ENCODE peak calls at places on chromosomes 7 and 10, in four cellular contexts. M is AG04449, I is colonic mucosa, Z is endothelial cell. E is an unnamed sample.

GRCh38 chr7:101547916-101548599 is 81.0 kb downstream of the MYL10 start:
- DNase-seq in M (no peak), I (no peak), Z (no peak), E (no peak)

GRCh38 chr7:148485618-148486017 is 104.9 kb upstream of the C7orf33 start:
- DNase-seq in M (no peak), I (peak; percentile 33), Z (no peak), E (no peak)

GRCh38 chr7:14850039-14850438 is 52.5 kb downstream of the DGKB start:
- DNase-seq in M (no peak), I (no peak), Z (no peak), E (no peak)

GRCh38 chr7:20365486-20365885 is 34.8 kb downstream of the ITGB8 start:
- DNase-seq in M (no peak), I (no peak), Z (no peak), E (no peak)

GRCh38 chr7:17554341-17555015 is 256.0 kb downstream of the AHR start:
- DNase-seq in M (no peak), I (no peak), Z (no peak), E (no peak)

GRCh38 chr7:46145412-46145811 is 224.3 kb upstream of the IGFBP3 start:
- DNase-seq in M (peak; percentile 100), I (no peak), Z (no peak), E (no peak)

GRCh38 chr10:83212632-83213349 is 926.5 kb upstream of the GHITM start:
- DNase-seq in M (no peak), I (no peak), Z (no peak), E (no peak)

GRCh38 chr7:21028186-21028989 is 241.7 kb upstream of the SP8 start:
- DNase-seq in M (no peak), I (peak; percentile 26), Z (no peak), E (no peak)

GRCh38 chr10:92490387-92490786 is 83.5 kb downstream of the IDE start:
- DNase-seq in M (no peak), I (no peak), Z (no peak), E (no peak)

GRCh38 chr10:1737222-1738061 is at the start of gene ADARB2:
- DNase-seq in M (no peak), I (no peak), Z (peak; percentile 68), E (no peak)

GRCh38 chr7:115271332-115272235 is 349.7 kb downstream of the MDFIC start:
- DNase-seq in M (peak; percentile 12), I (no peak), Z (no peak), E (no peak)

GRCh38 chr10:3782099-3782455 is 2.9 kb downstream of the KLF6 start:
- DNase-seq in M (no peak), I (peak; percentile 35), Z (no peak), E (no peak)

GRCh38 chr10:125004571-125005311 is 62.8 kb downstream of the ZRANB1 start:
- DNase-seq in M (no peak), I (no peak), Z (no peak), E (no peak)

GRCh38 chr7:100682228-100682741 is 8.7 kb downstream of the GNB2 start:
- DNase-seq in M (no peak), I (no peak), Z (no peak), E (no peak)

GRCh38 chr10:24962998-24963397 is 10.6 kb upstream of the PRTFDC1 start:
- DNase-seq in M (no peak), I (peak; percentile 53), Z (no peak), E (no peak)

GRCh38 chr10:92420554-92421275 is 129.7 kb downstream of the MARCHF5 start:
- DNase-seq in M (no peak), I (no peak), Z (no peak), E (no peak)

GRCh38 chr10:121337356-121337936 is 260.8 kb downstream of the FGFR2 start:
- DNase-seq in M (no peak), I (no peak), Z (no peak), E (no peak)

GRCh38 chr7:108235451-108236061 is 105.4 kb upstream of the LAMB4 start:
- DNase-seq in M (no peak), I (no peak), Z (no peak), E (no peak)

GRCh38 chr7:54846272-54846671 is 87.3 kb upstream of the SEC61G start:
- DNase-seq in M (no peak), I (no peak), Z (no peak), E (no peak)

GRCh38 chr7:2309889-2310331 is 4.3 kb downstream of the SNX8 start:
- DNase-seq in M (peak; percentile 42), I (no peak), Z (no peak), E (no peak)

GRCh38 chr7:105913947-105914346 is 37.5 kb upstream of the ATXN7L1 start:
- DNase-seq in M (no peak), I (no peak), Z (no peak), E (no peak)

GRCh38 chr7:452230-452751 is 67.4 kb downstream of the PDGFA start:
- DNase-seq in M (no peak), I (no peak), Z (no peak), E (no peak)

GRCh38 chr10:103193107-103193819 is at the start of gene NT5C2:
- DNase-seq in M (no peak), I (peak; percentile 82), Z (peak; percentile 83), E (peak; percentile 84)

GRCh38 chr7:107045195-107045960 is 873 bp downstream of the PRKAR2B start:
- DNase-seq in M (no peak), I (no peak), Z (peak; percentile 9), E (no peak)

GRCh38 chr7:148738737-148739535 is 40.2 kb downstream of the CUL1 start:
- DNase-seq in M (no peak), I (no peak), Z (no peak), E (no peak)

GRCh38 chr7:1537631-1538412 is 7.3 kb downstream of the MAFK start:
- DNase-seq in M (peak; percentile 76), I (peak; percentile 74), Z (peak; percentile 49), E (peak; percentile 100)

GRCh38 chr7:3673524-3673923 is 372.5 kb downstream of the SDK1 start:
- DNase-seq in M (no peak), I (peak; percentile 55), Z (peak; percentile 75), E (no peak)
- TF ChIP-seq CTCF in M (peak; percentile 24), I (peak; percentile 20), Z (peak; percentile 73), E (no peak)

GRCh38 chr7:124796771-124797170 is 31.2 kb upstream of the GPR37 start:
- DNase-seq in M (no peak), I (no peak), Z (no peak), E (no peak)
- TF ChIP-seq CTCF in M (no peak), I (no peak), Z (no peak), E (no peak)

DNA sequence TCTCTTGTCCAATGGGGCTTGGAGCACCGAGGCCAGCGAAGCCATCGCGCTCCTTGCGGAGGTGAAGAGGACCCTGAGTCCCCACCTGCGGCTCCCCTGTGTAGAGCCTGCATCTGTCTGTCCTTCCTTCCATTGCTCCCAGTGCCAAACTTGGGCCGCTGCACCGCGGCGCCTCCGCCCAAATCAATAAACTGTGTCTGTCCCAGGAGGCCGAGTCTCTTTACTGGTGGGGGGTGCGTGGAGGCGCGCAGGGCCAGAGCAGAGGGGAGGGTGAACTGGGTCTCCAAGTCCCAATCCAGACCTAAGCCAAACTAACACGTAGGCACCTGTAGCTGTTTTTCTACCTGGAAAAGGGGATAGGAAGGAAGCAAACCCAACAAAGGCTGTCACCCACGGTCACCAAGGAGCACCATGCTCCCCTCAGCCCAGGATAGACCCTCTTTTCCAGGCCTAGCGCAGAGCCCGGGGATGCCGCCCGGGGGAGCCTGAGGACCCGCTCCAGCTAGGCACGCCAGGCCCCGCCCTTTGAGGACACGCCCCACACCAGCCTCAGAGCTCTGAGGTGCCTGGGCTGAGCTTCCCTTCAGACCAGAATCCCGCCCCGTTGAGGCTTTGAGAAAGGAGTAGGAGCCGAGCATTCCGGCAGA is 1.2 kb upstream of the CHAT start:
- DNase-seq in M (no peak), I (no peak), Z (no peak), E (peak; percentile 63)
- TF ChIP-seq CTCF in M (no peak), I (no peak), Z (no peak), E (no peak)

GRCh38 chr10:93746844-93747284 is 10.9 kb upstream of the LGI1 start:
- DNase-seq in M (peak; percentile 81), I (peak; percentile 36), Z (peak; percentile 17), E (no peak)
- TF ChIP-seq CTCF in M (peak; percentile 2), I (peak; percentile 28), Z (peak; percentile 23), E (no peak)

DNA sequence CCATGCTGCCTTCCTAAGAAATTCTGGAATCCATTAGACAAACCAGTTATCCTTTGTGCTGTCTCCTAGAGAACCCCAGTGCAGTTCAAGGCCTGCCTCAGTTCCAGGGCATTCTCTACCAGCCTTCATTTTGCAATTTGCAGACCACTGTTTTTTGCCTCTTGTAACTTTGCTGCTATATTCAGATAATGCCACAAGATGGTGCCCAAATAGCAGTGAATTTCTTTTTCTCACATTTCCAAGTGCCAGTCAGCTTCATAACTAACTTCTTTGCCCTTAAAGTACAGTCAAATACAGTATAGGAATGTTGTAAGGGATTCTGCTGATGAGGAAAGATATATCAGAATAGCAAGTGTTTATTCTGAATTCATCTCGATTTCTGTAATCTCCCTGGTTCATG is 25.2 kb downstream of the LOXL4 start:
- DNase-seq in M (no peak), I (no peak), Z (no peak), E (no peak)
- TF ChIP-seq CTCF in M (peak; percentile 50), I (no peak), Z (peak; percentile 33), E (peak; percentile 35)

GRCh38 chr7:118349604-118350003 is 125.1 kb downstream of the ANKRD7 start:
- DNase-seq in M (no peak), I (no peak), Z (no peak), E (no peak)

GRCh38 chr7:118350260-118350659 is 125.8 kb downstream of the ANKRD7 start:
- DNase-seq in M (no peak), I (no peak), Z (no peak), E (no peak)

DNA sequence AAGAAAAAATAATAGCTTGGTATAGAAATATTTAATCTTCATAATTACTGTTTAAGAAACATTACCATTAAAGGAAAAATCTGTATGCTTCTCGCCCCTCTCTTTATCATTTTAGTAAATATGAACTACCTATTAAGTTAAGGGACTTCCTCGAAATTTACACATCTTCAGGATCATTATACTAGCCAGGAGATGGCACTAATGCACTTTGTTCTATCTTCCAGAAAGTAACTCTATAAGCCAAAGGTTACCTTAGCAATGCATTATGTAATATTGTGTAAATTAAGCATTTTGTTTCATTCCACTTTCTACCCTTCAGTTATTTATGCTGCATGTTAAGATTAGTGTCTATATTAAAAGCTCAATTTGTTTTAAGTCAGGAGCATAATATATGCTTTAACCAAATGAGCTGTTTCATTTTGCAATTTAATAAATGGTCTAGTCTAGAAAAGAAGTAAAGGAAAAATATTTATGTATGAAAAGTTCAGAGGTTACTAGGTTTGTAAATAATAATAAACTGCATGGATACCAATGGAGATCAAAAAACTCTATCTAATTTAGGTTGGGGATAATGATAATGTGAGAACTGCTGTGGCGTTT is 128.4 kb downstream of the ANKRD7 start:
- DNase-seq in M (no peak), I (no peak), Z (no peak), E (no peak)
- TF ChIP-seq CTCF in M (no peak), I (peak; percentile 23), Z (no peak), E (no peak)

DNA sequence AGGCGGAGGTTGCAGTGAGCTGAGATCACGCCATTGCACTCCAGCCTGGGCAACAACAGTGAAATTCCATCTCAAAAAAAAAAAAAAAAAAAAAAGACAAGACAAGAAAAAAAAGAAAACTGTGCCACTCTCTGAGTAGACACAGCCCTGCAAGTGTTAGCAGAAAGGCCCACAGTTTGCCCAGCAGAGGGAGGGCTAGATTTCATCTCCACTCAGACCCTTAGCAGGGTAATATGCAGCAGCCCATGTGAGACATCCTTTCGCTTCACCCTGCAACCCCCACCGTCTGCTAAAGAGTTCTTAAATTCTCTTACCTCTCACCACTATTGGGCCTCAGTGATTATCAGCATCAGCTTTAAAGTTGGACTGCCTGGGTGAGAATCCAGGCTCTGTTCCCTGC is 38.2 kb downstream of the CTNNA3 start:
- DNase-seq in M (no peak), I (no peak), Z (no peak), E (no peak)
- TF ChIP-seq CTCF in M (no peak), I (no peak), Z (no peak), E (no peak)

E was measured in coronary artery.